ENCODE peak calls at places on chromosomes 11 and 22, in ten cellular contexts. One of them, this sample, is unnamed.

GRCh38 chr22:39149915-39150847 is 2.3 kb downstream of the CBX7 start:
- DNase-seq in GF-D8: no peak
- DNase-seq in ecto neural progenitor cell: no peak
- DNase-seq in frontal cortex: no peak
- DNase-seq in stimulated activated CD8-positive, alpha-beta memory T cell treated with anti-CD3 and anti-CD28 coated beads, Interleukin-15, amount 100 ng/mL, for 24 hours: no peak
- DNase-seq in NCI-H524: no peak
- DNase-seq in GM12865: no peak
- DNase-seq in OCI-M1: peak
- DNase-seq in neural crest cell: no peak
- DNase-seq in left ventricle myocardium superior: no peak
- DNase-seq in this sample: no peak

GRCh38 chr22:28105396-28105795 is 186.3 kb upstream of the PITPNB start:
- DNase-seq in neural crest cell: no peak
- DNase-seq in frontal cortex: no peak
- DNase-seq in left ventricle myocardium superior: no peak
- DNase-seq in OCI-M1: peak
- DNase-seq in GF-D8: no peak
- DNase-seq in ecto neural progenitor cell: no peak
- DNase-seq in NCI-H524: no peak
- DNase-seq in stimulated activated CD8-positive, alpha-beta memory T cell treated with anti-CD3 and anti-CD28 coated beads, Interleukin-15, amount 100 ng/mL, for 24 hours: no peak
- DNase-seq in GM12865: no peak
- DNase-seq in this sample: no peak

GRCh38 chr11:90234977-90235376 is 12.1 kb upstream of the CHORDC1 start:
- DNase-seq in ecto neural progenitor cell: no peak
- DNase-seq in GM12865: no peak
- DNase-seq in frontal cortex: no peak
- DNase-seq in neural crest cell: no peak
- DNase-seq in GF-D8: no peak
- DNase-seq in stimulated activated CD8-positive, alpha-beta memory T cell treated with anti-CD3 and anti-CD28 coated beads, Interleukin-15, amount 100 ng/mL, for 24 hours: no peak
- DNase-seq in OCI-M1: no peak
- DNase-seq in NCI-H524: no peak
- DNase-seq in left ventricle myocardium superior: no peak
- DNase-seq in this sample: no peak

GRCh38 chr22:48888466-48889208 is 939.0 kb downstream of the BRD1 start:
- DNase-seq in OCI-M1: no peak
- DNase-seq in NCI-H524: no peak
- DNase-seq in ecto neural progenitor cell: peak
- DNase-seq in GF-D8: no peak
- DNase-seq in GM12865: no peak
- DNase-seq in left ventricle myocardium superior: peak
- DNase-seq in frontal cortex: no peak
- DNase-seq in stimulated activated CD8-positive, alpha-beta memory T cell treated with anti-CD3 and anti-CD28 coated beads, Interleukin-15, amount 100 ng/mL, for 24 hours: no peak
- DNase-seq in neural crest cell: no peak
- DNase-seq in this sample: no peak

GRCh38 chr11:69286358-69287327 is 7.3 kb upstream of the MYEOV start:
- DNase-seq in left ventricle myocardium superior: no peak
- DNase-seq in GM12865: no peak
- DNase-seq in NCI-H524: no peak
- DNase-seq in OCI-M1: no peak
- DNase-seq in frontal cortex: no peak
- DNase-seq in ecto neural progenitor cell: no peak
- DNase-seq in neural crest cell: no peak
- DNase-seq in stimulated activated CD8-positive, alpha-beta memory T cell treated with anti-CD3 and anti-CD28 coated beads, Interleukin-15, amount 100 ng/mL, for 24 hours: no peak
- DNase-seq in GF-D8: no peak
- DNase-seq in this sample: no peak

GRCh38 chr22:25970348-25970995 is 198.8 kb upstream of the SEZ6L start:
- DNase-seq in stimulated activated CD8-positive, alpha-beta memory T cell treated with anti-CD3 and anti-CD28 coated beads, Interleukin-15, amount 100 ng/mL, for 24 hours: no peak
- DNase-seq in frontal cortex: no peak
- DNase-seq in OCI-M1: no peak
- DNase-seq in NCI-H524: peak
- DNase-seq in left ventricle myocardium superior: peak
- DNase-seq in GM12865: peak
- DNase-seq in neural crest cell: no peak
- DNase-seq in GF-D8: no peak
- DNase-seq in ecto neural progenitor cell: no peak
- DNase-seq in this sample: no peak

GRCh38 chr22:24068377-24068680 is 57.2 kb downstream of the CABIN1 start:
- DNase-seq in OCI-M1: peak
- DNase-seq in neural crest cell: no peak
- DNase-seq in GF-D8: no peak
- DNase-seq in left ventricle myocardium superior: no peak
- DNase-seq in stimulated activated CD8-positive, alpha-beta memory T cell treated with anti-CD3 and anti-CD28 coated beads, Interleukin-15, amount 100 ng/mL, for 24 hours: no peak
- DNase-seq in GM12865: no peak
- DNase-seq in ecto neural progenitor cell: no peak
- DNase-seq in frontal cortex: no peak
- DNase-seq in NCI-H524: no peak
- DNase-seq in this sample: no peak

GRCh38 chr11:112523477-112523876 is 262.8 kb upstream of the PLET1 start:
- DNase-seq in neural crest cell: peak
- DNase-seq in left ventricle myocardium superior: no peak
- DNase-seq in ecto neural progenitor cell: peak
- DNase-seq in OCI-M1: peak
- DNase-seq in stimulated activated CD8-positive, alpha-beta memory T cell treated with anti-CD3 and anti-CD28 coated beads, Interleukin-15, amount 100 ng/mL, for 24 hours: no peak
- DNase-seq in GM12865: no peak
- DNase-seq in NCI-H524: no peak
- DNase-seq in frontal cortex: peak
- DNase-seq in GF-D8: no peak
- DNase-seq in this sample: no peak

GRCh38 chr11:3737386-3737933 is 59.9 kb downstream of the NUP98 start:
- DNase-seq in OCI-M1: no peak
- DNase-seq in GM12865: no peak
- DNase-seq in neural crest cell: no peak
- DNase-seq in GF-D8: no peak
- DNase-seq in left ventricle myocardium superior: no peak
- DNase-seq in frontal cortex: no peak
- DNase-seq in stimulated activated CD8-positive, alpha-beta memory T cell treated with anti-CD3 and anti-CD28 coated beads, Interleukin-15, amount 100 ng/mL, for 24 hours: no peak
- DNase-seq in NCI-H524: no peak
- DNase-seq in ecto neural progenitor cell: no peak
- DNase-seq in this sample: no peak

This sample was measured in Kasumi-1.